ENCODE peak calls at places on chromosomes 1 and 21, in nine cellular contexts. E is K562; A is CD8-positive, alpha-beta T cell; F is tibial nerve; W is spleen; R is MG63; C is hepatocyte; Y is pancreas; Q is ovary. I is an unnamed sample. For H3K36me3 and H3K9me3, the result is how much of the 10 kb centered on the place peaks cover.

GRCh38 chr1:186435336-186435735 is 25.6 kb downstream of the PDC start:
- DNase-seq in E (no peak), A (no peak), F (no peak), W (no peak), R (no peak), C (no peak), Y (no peak), Q (no peak), I (no peak)

GRCh38 chr21:44984792-44985440 is 45.1 kb downstream of the SLX9 start:
- DNase-seq in E (peak), A (no peak), F (no peak), W (peak), R (peak), C (no peak), Y (no peak), Q (no peak), I (peak)

GRCh38 chr1:234433563-234434285 is 45.3 kb downstream of the TARBP1 start:
- DNase-seq in E (peak), A (no peak), F (no peak), W (no peak), R (no peak), C (no peak), Y (no peak), Q (no peak), I (no peak)

GRCh38 chr1:43554444-43554992 is 23.8 kb downstream of the PTPRF start:
- DNase-seq in E (no peak), A (peak), F (no peak), W (no peak), R (peak), C (no peak), Y (no peak), Q (no peak), I (no peak)

GRCh38 chr1:109446236-109446635 is 20.0 kb upstream of the PSMA5 start:
- DNase-seq in E (no peak), A (no peak), F (no peak), W (no peak), R (no peak), C (no peak), Y (no peak), Q (no peak), I (no peak)

GRCh38 chr21:41168391-41169257 is 664 bp downstream of the BACE2 start:
- DNase-seq in E (no peak), A (no peak), F (peak), W (peak), R (peak), C (peak), Y (peak), Q (peak), I (peak)

GRCh38 chr1:28248273-28249012 is 10.9 kb upstream of the SESN2 start:
- DNase-seq in E (peak), A (peak), F (peak), W (peak), R (peak), C (peak), Y (peak), Q (peak), I (peak)

GRCh38 chr1:81800741-81801031 is at the start of gene ADGRL2:
- DNase-seq in E (no peak), A (no peak), F (no peak), W (no peak), R (no peak), C (peak), Y (no peak), Q (peak), I (peak)

GRCh38 chr1:60833173-60833572 is 249.2 kb upstream of the NFIA start:
- DNase-seq in E (no peak), A (no peak), F (no peak), W (no peak), R (no peak), C (peak), Y (no peak), Q (no peak), I (no peak)

GRCh38 chr1:29960906-29961675 is 724.8 kb downstream of the PTPRU start:
- DNase-seq in E (no peak), A (no peak), F (no peak), W (no peak), R (no peak), C (no peak), Y (no peak), Q (no peak), I (no peak)

GRCh38 chr1:86156571-86157455 is at the start of gene COL24A1:
- DNase-seq in E (no peak), A (no peak), F (peak), W (peak), R (no peak), C (peak), Y (peak), Q (peak), I (peak)

GRCh38 chr1:61082336-61083013 is at the start of gene NFIA:
- DNase-seq in E (peak), A (peak), F (peak), W (peak), R (peak), C (peak), Y (peak), Q (peak), I (peak)

GRCh38 chr21:19510653-19511052 is 1107.1 kb upstream of the TMPRSS15 start:
- DNase-seq in E (no peak), A (no peak), F (no peak), W (no peak), R (no peak), C (no peak), Y (no peak), Q (no peak), I (no peak)

GRCh38 chr1:245154429-245155185 is at the start of gene KIF26B:
- DNase-seq in E (peak), A (no peak), F (no peak), W (peak), R (peak), C (peak), Y (peak), Q (peak), I (peak)

GRCh38 chr1:21434394-21434793 is 5.5 kb upstream of the NBPF3 start:
- DNase-seq in E (no peak), A (no peak), F (no peak), W (no peak), R (no peak), C (no peak), Y (no peak), Q (no peak), I (no peak)

GRCh38 chr1:213687802-213688201 is 300.0 kb upstream of the PROX1 start:
- DNase-seq in E (no peak), A (no peak), F (no peak), W (no peak), R (no peak), C (no peak), Y (no peak), Q (no peak), I (no peak)

GRCh38 chr1:115365738-115366137 is 27.7 kb upstream of the NGF start:
- DNase-seq in E (no peak), A (no peak), F (no peak), W (no peak), R (no peak), C (no peak), Y (no peak), Q (peak), I (no peak)

GRCh38 chr1:106889054-106889453 is 167.4 kb upstream of the PRMT6 start:
- DNase-seq in E (no peak), A (no peak), F (no peak), W (no peak), R (no peak), C (no peak), Y (no peak), Q (no peak), I (no peak)

GRCh38 chr1:65066379-65066765 is 81.6 kb upstream of the AK4 start:
- DNase-seq in E (no peak), A (no peak), F (no peak), W (no peak), R (no peak), C (no peak), Y (no peak), Q (no peak), I (no peak)

GRCh38 chr1:118136511-118136937 is 48.5 kb downstream of the SPAG17 start:
- DNase-seq in E (no peak), A (no peak), F (no peak), W (no peak), R (peak), C (peak), Y (no peak), Q (no peak), I (no peak)

GRCh38 chr1:175201061-175201508 is 8.5 kb upstream of the KIAA0040 start:
- DNase-seq in E (no peak), A (no peak), F (no peak), W (no peak), R (peak), C (peak), Y (no peak), Q (no peak), I (no peak)

GRCh38 chr21:18350216-18350615 is 53.4 kb downstream of the TMPRSS15 start:
- DNase-seq in E (no peak), A (no peak), F (no peak), W (no peak), R (peak), C (no peak), Y (no peak), Q (no peak), I (no peak)

GRCh38 chr1:108570128-108570527 is 10.2 kb downstream of the EEIG2 start:
- DNase-seq in E (no peak), A (no peak), F (no peak), W (no peak), R (no peak), C (no peak), Y (no peak), Q (no peak), I (no peak)

GRCh38 chr1:20271498-20272400 is 18.9 kb upstream of the VWA5B1 start:
- DNase-seq in E (no peak), A (no peak), F (no peak), W (no peak), R (no peak), C (no peak), Y (no peak), Q (no peak), I (no peak)

GRCh38 chr21:45998276-45998701 is 16.7 kb downstream of the COL6A1 start:
- DNase-seq in E (no peak), A (peak), F (no peak), W (peak), R (no peak), C (no peak), Y (no peak), Q (no peak), I (peak)

GRCh38 chr1:191669629-191670028 is 488.6 kb upstream of the RGS18 start:
- DNase-seq in E (no peak), A (no peak), F (no peak), W (no peak), R (no peak), C (no peak), Y (no peak), Q (no peak), I (no peak)

GRCh38 chr1:226778657-226779058 is 39.6 kb upstream of the ITPKB start:
- DNase-seq in E (no peak), A (no peak), F (no peak), W (no peak), R (peak), C (no peak), Y (no peak), Q (peak), I (no peak)
- H3K36me3 ChIP-seq in E (under half), A (under half), F (under half), W (under half), R (under half), C (under half), Y (under half), Q (under half), I (under half)

DNA sequence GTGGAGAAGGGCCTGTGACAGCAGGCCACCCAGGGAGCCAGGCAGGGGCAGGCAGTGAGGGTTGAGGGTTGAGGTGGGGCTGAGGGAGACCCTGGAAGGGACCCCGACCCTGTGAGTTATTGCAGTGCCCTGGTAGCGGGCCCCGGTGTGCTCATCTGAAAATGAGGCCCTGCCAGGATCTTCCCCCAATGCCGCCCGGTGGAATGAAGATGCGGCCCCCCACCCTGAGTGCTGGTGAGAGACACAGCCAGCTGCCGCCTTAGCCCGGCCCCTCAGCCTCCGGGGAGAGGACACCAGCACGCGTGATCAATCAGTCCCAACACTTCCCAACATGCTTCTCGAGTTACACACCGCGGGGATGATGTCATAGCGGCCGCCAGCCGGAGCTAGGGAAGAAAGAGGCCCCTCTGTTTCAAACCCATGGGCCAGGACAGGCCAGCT is 36.1 kb upstream of the ACTRT2 start:
- DNase-seq in E (no peak), A (no peak), F (no peak), W (peak), R (no peak), C (no peak), Y (no peak), Q (no peak), I (peak)
- H3K9me3 ChIP-seq in E (under half), A (under half), F (under half), W (under half), R (under half), C (under half), Y (under half), Q (under half), I (under half)

GRCh38 chr1:113963281-113963906 is 15.9 kb upstream of the OLFML3 start:
- DNase-seq in E (no peak), A (no peak), F (no peak), W (no peak), R (no peak), C (no peak), Y (no peak), Q (no peak), I (no peak)

DNA sequence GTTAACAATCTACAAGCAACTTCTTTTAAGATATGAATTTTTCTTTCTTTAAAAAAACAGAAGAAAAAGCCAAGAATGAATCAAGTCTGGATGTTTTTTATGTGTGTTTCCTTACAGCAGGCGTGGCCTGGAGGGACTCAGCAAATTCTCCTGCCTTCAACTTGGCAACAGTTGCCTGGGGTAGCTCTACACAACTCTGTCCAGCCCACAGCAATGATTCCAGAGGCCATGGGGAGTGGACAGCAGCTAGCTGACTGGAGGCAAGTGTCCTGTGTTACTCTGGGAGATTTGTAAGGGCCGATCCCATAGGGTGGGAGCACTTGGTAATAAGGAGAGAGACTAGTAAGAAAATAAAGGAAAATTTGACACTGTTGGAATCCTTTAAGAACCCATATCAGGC is 13.3 kb upstream of the OLFML3 start:
- DNase-seq in E (no peak), A (no peak), F (no peak), W (no peak), R (no peak), C (no peak), Y (no peak), Q (no peak), I (no peak)
- H3K36me3 ChIP-seq in E (half or more), A (half or more), F (half or more), W (under half), R (half or more), C (under half), Y (under half), Q (under half), I (under half)

GRCh38 chr1:4621646-4622045 is 32.8 kb upstream of the AJAP1 start:
- DNase-seq in E (no peak), A (no peak), F (no peak), W (no peak), R (no peak), C (no peak), Y (no peak), Q (no peak), I (no peak)
- H3K9me3 ChIP-seq in E (under half), A (under half), F (under half), W (under half), R (under half), C (under half), Y (under half), Q (under half), I (under half)

DNA sequence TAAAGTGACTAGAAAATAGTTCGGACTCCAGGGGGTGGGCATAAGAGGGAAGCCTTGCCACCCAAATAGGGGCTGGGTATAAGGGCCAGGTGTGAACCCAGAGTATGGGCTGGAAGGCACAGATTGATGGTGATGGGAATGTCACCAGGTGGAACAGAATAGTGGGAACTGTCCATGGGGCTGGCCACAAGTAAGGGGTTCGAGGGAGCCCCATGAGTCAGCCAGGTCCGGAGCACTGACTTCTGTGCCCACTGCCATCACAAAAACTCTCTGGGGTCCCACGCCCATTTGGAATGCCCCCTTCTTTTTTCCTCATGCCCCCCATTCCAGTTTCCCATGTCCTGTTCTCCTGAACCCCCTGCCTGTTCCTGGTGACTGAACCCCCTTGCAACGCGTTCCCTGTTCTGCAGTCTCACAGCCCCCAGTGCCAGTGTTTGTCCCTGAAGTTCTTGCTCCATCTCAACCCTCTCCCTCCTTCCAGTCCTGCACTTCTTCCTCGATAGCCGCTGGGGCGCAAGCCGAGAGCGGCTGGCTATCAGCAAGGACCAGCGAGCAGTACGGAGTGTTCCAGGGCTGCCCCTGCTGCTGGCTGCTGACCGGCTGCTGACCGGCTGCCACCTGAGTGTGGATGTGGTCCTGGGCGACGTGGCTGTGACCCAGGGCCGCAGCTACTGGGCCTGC is 7.9 kb downstream of the TRIM46 start:
- DNase-seq in E (no peak), A (no peak), F (peak), W (no peak), R (no peak), C (no peak), Y (peak), Q (no peak), I (peak)
- H3K36me3 ChIP-seq in E (under half), A (under half), F (under half), W (under half), R (under half), C (under half), Y (under half), Q (under half), I (under half)

I was measured in left lung.